ENCODE peak calls at places on chromosome 5, in nine cellular contexts. G is cardiac muscle cell; J is astrocyte of the spinal cord; X is CD8-positive, alpha-beta memory T cell; S is HFF-Myc; K is AG04450; C is epithelial cell of proximal tubule; B is cardiac fibroblast; A is endothelial cell of umbilical vein. T is an unnamed sample.

GRCh38 chr5:125059255-125060050 is 313.0 kb upstream of the ZNF608 start:
- DNase-seq in B (peak), X (no peak), S (no peak), K (no peak), C (no peak), A (no peak), J (peak), G (no peak), T (no peak)

GRCh38 chr5:9716838-9717281 is 86.7 kb upstream of the TAS2R1 start:
- DNase-seq in C (no peak), X (no peak), J (peak), K (peak), B (peak), S (peak), G (no peak), A (no peak), T (no peak)

GRCh38 chr5:96157077-96157780 is 195.6 kb upstream of the ELL2 start:
- DNase-seq in S (no peak), X (no peak), J (no peak), C (no peak), K (no peak), G (no peak), A (no peak), B (no peak), T (no peak)

GRCh38 chr5:131426011-131426410 is 162.2 kb downstream of the CDC42SE2 start:
- DNase-seq in G (no peak), X (no peak), J (no peak), C (no peak), A (no peak), S (no peak), K (no peak), B (no peak), T (no peak)

GRCh38 chr5:179261301-179262125 is 83.7 kb downstream of the ADAMTS2 start:
- DNase-seq in B (no peak), K (no peak), X (no peak), G (peak), C (no peak), J (no peak), A (no peak), S (no peak), T (no peak)

GRCh38 chr5:115392611-115393010 is 96.2 kb upstream of the CCDC112 start:
- DNase-seq in G (no peak), X (no peak), S (no peak), J (no peak), K (no peak), A (no peak), B (no peak), C (no peak), T (no peak)

GRCh38 chr5:155080721-155081120 is 67.2 kb downstream of the KIF4B start:
- DNase-seq in X (no peak), B (no peak), J (no peak), S (no peak), A (no peak), G (no peak), K (no peak), C (no peak), T (no peak)

GRCh38 chr5:107381189-107381856 is 289.4 kb downstream of the EFNA5 start:
- DNase-seq in C (no peak), K (no peak), J (peak), A (no peak), B (peak), G (no peak), X (no peak), S (no peak), T (no peak)

GRCh38 chr5:132961887-132962286 is 1.5 kb downstream of the AFF4 start:
- DNase-seq in A (peak), B (peak), C (no peak), S (no peak), G (peak), K (no peak), X (no peak), J (peak), T (no peak)

GRCh38 chr5:134003064-134003956 is 1.5 kb downstream of the VDAC1 start:
- DNase-seq in X (no peak), J (no peak), G (no peak), K (no peak), B (peak), C (no peak), A (no peak), S (no peak), T (no peak)

GRCh38 chr5:158843305-158843704 is 256.4 kb downstream of the EBF1 start:
- DNase-seq in K (no peak), G (no peak), X (no peak), B (no peak), A (no peak), S (no peak), C (no peak), J (no peak), T (no peak)

GRCh38 chr5:9339206-9339818 is 206.6 kb downstream of the SEMA5A start:
- DNase-seq in X (no peak), S (peak), B (peak), G (no peak), A (no peak), C (no peak), K (no peak), J (no peak), T (no peak)

GRCh38 chr5:59095480-59095879 is 512.6 kb downstream of the RAB3C start:
- DNase-seq in K (peak), A (no peak), X (no peak), S (no peak), B (peak), G (no peak), C (no peak), J (peak), T (no peak)

GRCh38 chr5:14202462-14202861 is 59.3 kb downstream of the TRIO start:
- DNase-seq in X (no peak), C (no peak), K (no peak), B (peak), S (no peak), J (peak), G (no peak), A (peak), T (no peak)

GRCh38 chr5:14201325-14202061 is 58.4 kb downstream of the TRIO start:
- DNase-seq in B (peak), G (no peak), K (no peak), X (no peak), S (no peak), A (peak), C (no peak), J (peak), T (no peak)

GRCh38 chr5:14204785-14205321 is 61.7 kb downstream of the TRIO start:
- DNase-seq in X (no peak), A (peak), B (peak), S (no peak), C (peak), K (no peak), J (peak), G (no peak), T (no peak)

GRCh38 chr5:14206028-14206725 is 63.0 kb downstream of the TRIO start:
- DNase-seq in X (no peak), J (peak), B (no peak), C (no peak), K (no peak), G (no peak), A (no peak), S (no peak), T (no peak)

DNA sequence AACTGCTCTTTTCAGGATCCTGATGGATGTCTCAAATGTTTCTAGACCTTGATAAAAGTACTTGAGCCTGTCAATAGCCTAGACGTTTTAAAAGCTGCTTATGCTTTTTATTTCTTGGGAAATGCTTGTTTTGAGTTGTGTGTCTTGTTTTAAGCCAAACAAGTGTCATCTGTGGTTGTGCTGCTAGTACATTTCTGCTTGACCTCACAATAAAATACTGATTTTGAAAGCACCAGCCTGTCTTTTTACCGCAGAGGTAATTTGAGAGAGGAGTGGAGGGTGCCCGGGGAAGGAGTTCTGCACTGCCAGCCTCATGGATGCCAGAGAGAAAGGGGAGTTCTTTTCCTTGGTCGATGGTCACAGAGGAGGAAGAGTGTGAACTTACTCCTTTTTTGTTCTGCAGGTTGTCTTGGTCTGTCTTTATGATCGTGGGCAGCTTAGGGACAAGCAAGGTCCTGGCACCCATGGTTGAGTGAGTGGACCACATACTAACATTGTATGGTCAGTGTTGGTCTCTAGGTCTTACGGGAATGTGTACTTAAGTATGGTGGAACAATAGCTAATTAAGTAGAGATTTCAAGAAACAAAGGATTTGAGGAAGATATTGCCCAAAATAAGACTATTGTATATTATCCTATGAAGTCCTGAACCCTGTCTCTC is 61.0 kb downstream of the TRIO start:
- DNase-seq in B (peak), A (no peak), G (no peak), S (no peak), X (no peak), K (no peak), C (no peak), J (no peak), T (no peak)
- H3K4me3 ChIP-seq in B (no peak), A (peak), G (no peak), S (no peak), X (no peak), K (no peak), C (peak), J (no peak), T (no peak)

DNA sequence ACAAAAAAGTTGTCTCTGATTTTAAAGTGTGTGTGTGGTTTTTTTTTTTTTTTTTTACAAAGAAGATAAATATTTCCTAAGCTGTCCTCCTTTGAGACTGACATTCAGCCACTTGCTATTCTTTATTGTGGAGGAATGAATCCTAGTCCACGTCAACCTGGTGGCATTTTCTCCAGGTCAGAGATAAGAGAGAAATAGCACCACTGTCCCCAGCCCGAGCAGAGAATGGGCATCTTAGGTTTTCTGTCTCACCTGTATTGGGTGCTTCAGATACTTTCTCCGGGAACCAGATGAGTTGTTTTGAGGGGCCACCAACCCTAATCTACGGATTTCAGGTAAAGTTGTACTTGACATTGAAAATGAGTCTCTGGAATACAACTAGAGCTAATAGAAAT is 1.4 kb downstream of the ITGA2 start:
- DNase-seq in B (no peak), S (no peak), A (no peak), G (no peak), C (no peak), X (no peak), J (no peak), K (no peak), T (no peak)
- H3K4me3 ChIP-seq in B (peak), S (peak), A (peak), G (no peak), C (peak), X (no peak), J (peak), K (peak), T (no peak)

DNA sequence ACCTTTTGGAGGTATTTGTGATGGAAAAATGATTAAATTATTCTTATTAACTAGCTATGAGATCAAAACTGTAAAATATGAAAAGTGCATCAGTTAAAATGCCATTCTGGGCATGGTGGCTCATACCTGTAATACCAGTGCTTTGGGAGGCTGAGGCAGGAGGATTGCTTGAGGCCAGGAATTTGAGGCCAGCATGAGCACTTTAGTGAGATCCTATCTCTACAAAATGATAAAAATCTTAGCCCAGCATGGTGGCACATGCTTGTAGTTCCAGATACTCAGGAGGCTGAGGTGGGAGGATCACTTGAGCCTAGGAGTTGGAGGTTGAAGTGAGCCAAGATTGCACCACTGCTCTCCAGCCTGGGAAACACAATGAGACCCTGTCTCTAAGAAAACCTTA is 252.5 kb upstream of the SEMA6A start:
- DNase-seq in A (no peak), S (no peak), B (no peak), K (no peak), J (no peak), C (no peak), G (no peak), X (no peak), T (no peak)
- H3K4me3 ChIP-seq in A (no peak), S (no peak), B (no peak), K (no peak), J (no peak), C (no peak), G (no peak), X (no peak), T (no peak)

GRCh38 chr5:53110156-53110555 is 599 bp upstream of the MOCS2 start:
- DNase-seq in A (no peak), C (no peak), B (no peak), X (no peak), K (no peak), S (no peak), J (no peak), G (no peak), T (no peak)

GRCh38 chr5:53109436-53110127 is at the start of gene MOCS2:
- DNase-seq in X (peak), G (peak), B (peak), K (peak), J (peak), C (no peak), S (peak), A (peak), T (peak)

GRCh38 chr5:53112909-53113308 is 3.4 kb upstream of the MOCS2 start:
- DNase-seq in S (no peak), A (no peak), B (no peak), X (no peak), G (no peak), K (no peak), J (no peak), C (no peak), T (no peak)

GRCh38 chr5:53109041-53109435 is 519 bp downstream of the MOCS2 start:
- DNase-seq in C (no peak), J (peak), A (peak), S (no peak), G (peak), B (peak), K (no peak), X (no peak), T (no peak)

GRCh38 chr5:53111139-53111538 is 1.6 kb upstream of the MOCS2 start:
- DNase-seq in J (no peak), G (no peak), B (no peak), S (no peak), A (no peak), X (no peak), K (no peak), C (no peak), T (no peak)
- H3K4me3 ChIP-seq in J (no peak), G (no peak), B (no peak), S (no peak), A (no peak), X (no peak), K (no peak), C (no peak), T (no peak)

GRCh38 chr5:77176429-77176828 is 34.1 kb upstream of the PDE8B start:
- DNase-seq in B (no peak), A (no peak), J (no peak), S (no peak), X (no peak), K (no peak), C (no peak), G (no peak), T (no peak)

GRCh38 chr5:77181173-77181572 is 29.3 kb upstream of the PDE8B start:
- DNase-seq in K (no peak), G (peak), B (no peak), C (no peak), J (no peak), X (no peak), A (no peak), S (no peak), T (no peak)

GRCh38 chr5:77177576-77177975 is 32.9 kb upstream of the PDE8B start:
- DNase-seq in K (no peak), G (no peak), X (no peak), C (no peak), B (no peak), S (no peak), J (no peak), A (no peak), T (no peak)

GRCh38 chr5:77181596-77182304 is 28.7 kb upstream of the PDE8B start:
- DNase-seq in S (no peak), X (no peak), A (no peak), J (no peak), C (no peak), G (no peak), K (no peak), B (no peak), T (no peak)

DNA sequence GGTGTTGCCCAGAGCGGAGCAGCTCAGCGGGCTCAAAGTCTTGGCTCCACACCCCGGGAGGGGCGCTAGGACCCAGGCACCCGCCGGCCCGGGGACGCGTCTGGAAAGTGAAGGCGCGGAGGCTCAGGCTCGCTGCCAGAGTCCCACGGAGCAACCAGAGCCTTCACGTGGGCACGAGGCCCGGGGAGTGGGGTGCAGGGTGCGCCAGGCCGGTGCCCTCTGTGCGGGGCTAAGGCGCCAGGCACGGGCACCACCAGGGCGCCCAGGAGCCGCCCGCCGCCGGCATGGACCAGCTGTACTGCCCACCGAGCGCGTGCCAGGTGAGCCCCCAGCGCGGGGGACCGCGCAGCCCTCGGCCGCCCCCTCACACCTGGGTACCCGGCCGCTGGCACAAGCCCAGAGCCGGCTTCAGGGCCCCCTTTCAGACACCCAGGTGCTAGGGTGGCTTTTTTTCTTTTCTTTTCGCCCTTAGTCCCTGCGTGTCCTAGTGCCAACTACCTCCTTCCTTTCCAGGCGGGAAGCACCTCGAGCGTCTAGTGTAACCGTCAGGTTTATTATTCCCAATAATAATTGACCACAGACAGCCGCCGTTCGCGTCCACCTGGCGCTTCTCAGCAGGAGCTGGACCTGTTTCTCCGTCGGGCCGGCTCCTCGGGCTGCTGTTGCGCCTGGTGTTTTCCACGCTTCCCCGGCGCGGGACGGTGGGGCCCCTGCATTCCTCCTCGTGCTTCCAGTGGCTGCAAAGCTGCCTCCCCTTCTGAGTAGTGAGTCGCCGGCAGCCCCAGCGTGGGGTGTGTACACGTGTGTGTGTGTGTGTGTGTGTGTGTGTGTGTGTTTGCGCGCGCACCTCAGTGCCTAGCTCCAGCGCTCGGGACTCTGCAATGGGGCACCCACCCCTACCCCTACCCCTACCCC is 30.1 kb upstream of the PDE8B start:
- DNase-seq in K (no peak), B (no peak), G (peak), S (no peak), X (no peak), A (no peak), C (no peak), J (no peak), T (no peak)
- H3K4me3 ChIP-seq in K (peak), B (peak), G (peak), S (peak), X (no peak), A (no peak), C (peak), J (peak), T (no peak)

DNA sequence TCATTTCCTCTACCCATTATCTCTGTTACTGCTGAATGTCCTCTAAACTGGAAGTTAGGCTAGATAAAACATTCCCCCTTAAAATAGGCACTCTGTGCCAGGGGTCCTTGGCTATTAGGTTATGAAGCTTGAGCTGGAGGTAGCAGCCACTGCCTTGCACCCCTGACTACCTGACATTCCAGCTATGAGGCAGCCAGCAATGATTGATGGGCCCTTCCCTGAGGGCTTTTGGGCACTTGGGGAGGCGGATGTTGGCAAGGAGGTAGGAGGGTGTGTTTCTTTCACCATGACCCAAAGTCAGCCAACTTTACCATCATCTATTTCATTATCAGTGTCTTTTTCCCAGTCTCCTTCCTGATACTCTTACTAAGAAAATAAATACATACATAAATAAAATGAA is 17.1 kb downstream of the TARS1 start:
- DNase-seq in A (no peak), S (no peak), B (no peak), G (no peak), K (no peak), C (no peak), X (no peak), J (no peak), T (no peak)
- H3K4me3 ChIP-seq in A (no peak), S (no peak), B (no peak), G (no peak), K (no peak), C (no peak), X (no peak), J (no peak), T (no peak)

DNA sequence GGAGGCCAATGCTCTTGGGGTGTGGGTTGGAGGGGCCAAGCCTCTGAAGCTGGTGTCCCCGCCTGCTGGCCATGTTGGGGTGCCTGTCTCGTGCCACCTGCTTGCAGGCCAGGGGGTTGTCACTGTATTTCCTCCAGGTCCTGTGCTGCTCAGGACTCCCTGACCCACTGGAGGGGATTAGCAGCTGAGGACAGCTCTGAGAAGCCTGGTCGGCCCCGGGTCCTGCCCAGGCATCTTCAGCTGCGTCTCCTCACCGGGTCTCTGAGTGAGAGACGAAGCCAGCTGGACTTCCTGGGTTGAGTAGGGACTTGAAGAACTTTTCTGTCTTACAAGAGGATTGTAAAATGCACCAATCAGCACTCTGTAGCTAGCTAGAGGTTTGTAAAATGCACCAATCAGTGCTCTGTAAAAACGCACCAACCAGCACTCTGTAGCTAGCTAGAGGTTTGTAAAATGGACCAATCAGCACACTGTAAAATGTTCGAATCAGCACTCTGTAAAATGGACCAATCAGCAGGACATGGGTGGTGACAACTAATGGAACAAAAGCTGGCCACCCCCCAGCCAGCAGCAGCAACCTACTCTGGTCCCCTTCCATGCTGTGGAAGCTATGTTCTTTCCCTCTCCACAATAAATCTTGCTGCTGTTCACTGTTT is 20.6 kb upstream of the SLC9A3 start:
- DNase-seq in K (no peak), A (no peak), B (no peak), J (no peak), C (no peak), X (no peak), G (no peak), S (no peak), T (no peak)
- H3K4me3 ChIP-seq in K (no peak), A (no peak), B (no peak), J (no peak), C (no peak), X (no peak), G (no peak), S (no peak), T (peak)